ENCODE peak calls at places on chromosome 10, in seven cellular contexts. V, I, B, E, D, N and K are unnamed samples.

GRCh38 chr10:90274721-90275468 is 573.5 kb downstream of the KIF20B start:
- DNase-seq in B (no peak), E (no peak), V (no peak), N (no peak), I (no peak), D (no peak), K (no peak)

GRCh38 chr10:91200314-91201212 is 19.9 kb upstream of the PCGF5 start:
- DNase-seq in D (peak; percentile 54), N (no peak), B (no peak), V (peak; percentile 19), I (no peak), E (no peak), K (no peak)

GRCh38 chr10:92080244-92080643 is 156.7 kb downstream of the BTAF1 start:
- DNase-seq in V (no peak), E (no peak), N (no peak), I (no peak), B (no peak), D (no peak), K (no peak)

GRCh38 chr10:71434760-71435394 is 38.2 kb downstream of the CDH23 start:
- DNase-seq in E (no peak), V (no peak), N (no peak), B (no peak), I (no peak), D (no peak), K (no peak)

GRCh38 chr10:12787297-12787696 is 214.2 kb downstream of the CCDC3 start:
- DNase-seq in B (no peak), E (no peak), V (no peak), D (no peak), I (no peak), N (no peak), K (no peak)

GRCh38 chr10:38038107-38038931 is 27.8 kb downstream of the ZNF33A start:
- DNase-seq in V (no peak), I (peak; percentile 22), E (no peak), N (no peak), B (peak; percentile 50), D (no peak), K (peak; percentile 22)

GRCh38 chr10:75612904-75613684 is 181.7 kb downstream of the LRMDA start:
- DNase-seq in D (peak; percentile 9), N (no peak), B (no peak), E (no peak), V (no peak), I (no peak), K (no peak)

GRCh38 chr10:118615888-118616287 is 20.4 kb upstream of the PRLHR start:
- DNase-seq in N (no peak), I (no peak), V (no peak), D (no peak), E (no peak), B (no peak), K (no peak)

GRCh38 chr10:103772096-103772845 is 83.1 kb downstream of the SH3PXD2A start:
- DNase-seq in I (peak; percentile 68), N (peak; percentile 47), B (peak; percentile 58), V (peak; percentile 59), D (peak; percentile 87), E (no peak), K (peak; percentile 32)

GRCh38 chr10:22912763-22913389 is 15.0 kb upstream of the ARMC3 start:
- DNase-seq in B (no peak), N (no peak), V (no peak), E (no peak), D (no peak), I (no peak), K (no peak)

GRCh38 chr10:5317547-5318107 is 47.1 kb upstream of the UCN3 start:
- DNase-seq in D (no peak), V (no peak), E (no peak), I (no peak), N (peak; percentile 71), B (no peak), K (no peak)